ENCODE peak calls at places on chromosomes 12 and 14, in seven cellular contexts. I is suprapubic skin, D is ovary, V is H1, G is testis, T is IMR-90, Q is breast epithelium. E is an unnamed sample.

GRCh38 chr12:104620761-104621531 is 164.2 kb downstream of the CHST11 start:
- DNase-seq in G (peak), T (no peak), V (no peak), D (no peak), I (no peak), Q (no peak), E (no peak)

GRCh38 chr14:64591809-64592208 is 42.0 kb downstream of the PPP1R36 start:
- DNase-seq in G (no peak), T (peak), I (no peak), V (no peak), D (no peak), Q (no peak), E (no peak)

GRCh38 chr14:65223636-65224035 is 121.3 kb upstream of the MAX start:
- DNase-seq in Q (no peak), D (no peak), V (no peak), I (no peak), G (no peak), T (no peak), E (no peak)

GRCh38 chr12:122859303-122860051 is 24.2 kb downstream of the HIP1R start:
- DNase-seq in Q (no peak), T (no peak), G (no peak), V (no peak), I (peak), D (no peak), E (no peak)

GRCh38 chr12:92593734-92594402 is 108.9 kb upstream of the PLEKHG7 start:
- DNase-seq in T (peak), I (no peak), G (peak), V (no peak), D (no peak), Q (peak), E (peak)

GRCh38 chr12:132465269-132466190 is 24.4 kb upstream of the FBRSL1 start:
- DNase-seq in D (no peak), V (no peak), I (no peak), G (no peak), T (no peak), Q (no peak), E (peak)

GRCh38 chr12:56635539-56636117 is 5.5 kb upstream of the BAZ2A start:
- DNase-seq in T (no peak), I (no peak), D (no peak), G (no peak), Q (no peak), V (peak), E (no peak)

GRCh38 chr12:106753526-106753925 is 21.0 kb upstream of the RIC8B start:
- DNase-seq in V (no peak), I (no peak), D (no peak), Q (no peak), T (no peak), G (no peak), E (no peak)

GRCh38 chr12:12561305-12562015 is 1.2 kb downstream of the DUSP16 start:
- DNase-seq in T (peak), G (peak), D (peak), Q (peak), V (peak), I (peak), E (peak)
- TF ChIP-seq POLR2A in T (peak), G (no peak), D (no peak), Q (no peak), V (peak), I (no peak), E (peak)

GRCh38 chr12:52035926-52036325 is 15.3 kb upstream of the NR4A1 start:
- DNase-seq in Q (no peak), I (no peak), V (no peak), D (peak), T (no peak), G (no peak), E (no peak)

GRCh38 chr12:52033506-52034258 is 17.6 kb upstream of the NR4A1 start:
- DNase-seq in G (no peak), Q (no peak), T (no peak), V (no peak), D (peak), I (no peak), E (no peak)

GRCh38 chr12:52029686-52030085 is 21.6 kb upstream of the NR4A1 start:
- DNase-seq in T (peak), V (peak), Q (no peak), D (no peak), G (no peak), I (no peak), E (peak)

GRCh38 chr12:52032431-52032796 is 18.8 kb upstream of the NR4A1 start:
- DNase-seq in V (no peak), I (peak), Q (peak), G (peak), T (peak), D (peak), E (no peak)

GRCh38 chr12:52032797-52033505 is 18.3 kb upstream of the NR4A1 start:
- DNase-seq in G (peak), T (peak), V (peak), Q (peak), D (peak), I (peak), E (peak)
- TF ChIP-seq POLR2A in G (peak), T (peak), V (no peak), Q (peak), D (peak), I (no peak), E (no peak)

GRCh38 chr12:7190268-7191055 is 976 bp downstream of the PEX5 start:
- DNase-seq in I (peak), D (no peak), T (peak), V (peak), G (peak), Q (peak), E (no peak)

GRCh38 chr12:7188557-7189397 is 709 bp upstream of the PEX5 start:
- DNase-seq in I (peak), T (peak), G (peak), D (peak), Q (peak), V (peak), E (peak)

DNA sequence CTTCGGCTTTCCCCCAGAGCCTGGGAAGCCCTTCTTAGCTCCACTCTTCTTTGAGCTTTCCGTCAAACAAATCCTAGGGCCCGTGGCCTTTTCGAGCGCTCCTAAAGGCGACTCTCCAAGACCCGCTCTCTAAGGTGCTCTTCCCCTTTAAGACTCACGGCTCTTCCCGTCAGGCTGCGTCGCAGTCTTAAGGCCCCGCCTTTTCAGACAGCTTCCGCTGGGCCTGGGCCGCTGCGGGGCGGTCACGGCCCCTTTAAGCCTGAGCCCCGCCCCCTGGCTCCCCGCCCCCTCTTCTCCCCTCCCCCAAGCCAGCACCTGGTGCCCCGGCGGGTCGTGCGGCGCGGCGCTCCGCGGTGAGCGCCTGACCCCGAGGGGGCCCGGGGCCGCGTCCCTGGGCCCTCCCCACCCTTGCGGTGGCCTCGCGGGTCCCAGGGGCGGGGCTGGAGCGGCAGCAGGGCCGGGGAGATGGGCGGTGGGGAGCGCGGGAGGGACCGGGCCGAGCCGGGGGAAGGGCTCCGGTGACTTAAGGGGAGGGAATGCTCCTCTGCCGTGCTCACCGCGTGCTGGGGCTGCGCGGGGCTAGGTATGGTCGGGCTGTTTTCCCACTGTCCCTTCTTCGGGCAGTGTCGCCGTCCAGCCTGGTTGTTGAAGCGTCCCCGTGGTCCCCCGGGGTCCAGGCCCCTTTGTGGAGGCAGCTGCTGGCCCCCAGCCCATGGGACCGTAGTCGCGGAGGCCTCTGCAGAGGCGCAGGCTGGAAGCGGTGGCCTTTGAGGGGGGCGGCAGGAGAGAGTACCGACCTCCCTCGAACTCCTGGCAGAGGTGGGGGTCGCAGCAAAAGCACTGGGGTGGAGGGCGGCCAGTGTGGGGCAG is at the start of gene PEX5:
- DNase-seq in V (peak), D (peak), G (peak), T (peak), Q (peak), I (peak), E (peak)
- TF ChIP-seq POLR2A in V (no peak), D (peak), G (no peak), T (no peak), Q (peak), I (no peak), E (no peak)

GRCh38 chr12:11729439-11730150 is 80.1 kb downstream of the ETV6 start:
- DNase-seq in G (no peak), T (no peak), V (no peak), D (no peak), Q (no peak), I (no peak), E (no peak)

GRCh38 chr12:11729008-11729407 is 79.5 kb downstream of the ETV6 start:
- DNase-seq in T (no peak), G (no peak), V (no peak), D (no peak), Q (no peak), I (no peak), E (no peak)

GRCh38 chr12:11731042-11731357 is 81.5 kb downstream of the ETV6 start:
- DNase-seq in T (no peak), G (no peak), I (no peak), Q (no peak), V (no peak), D (no peak), E (no peak)

GRCh38 chr12:11731455-11731854 is 82.0 kb downstream of the ETV6 start:
- DNase-seq in Q (no peak), G (no peak), I (no peak), D (no peak), T (peak), V (no peak), E (no peak)

DNA sequence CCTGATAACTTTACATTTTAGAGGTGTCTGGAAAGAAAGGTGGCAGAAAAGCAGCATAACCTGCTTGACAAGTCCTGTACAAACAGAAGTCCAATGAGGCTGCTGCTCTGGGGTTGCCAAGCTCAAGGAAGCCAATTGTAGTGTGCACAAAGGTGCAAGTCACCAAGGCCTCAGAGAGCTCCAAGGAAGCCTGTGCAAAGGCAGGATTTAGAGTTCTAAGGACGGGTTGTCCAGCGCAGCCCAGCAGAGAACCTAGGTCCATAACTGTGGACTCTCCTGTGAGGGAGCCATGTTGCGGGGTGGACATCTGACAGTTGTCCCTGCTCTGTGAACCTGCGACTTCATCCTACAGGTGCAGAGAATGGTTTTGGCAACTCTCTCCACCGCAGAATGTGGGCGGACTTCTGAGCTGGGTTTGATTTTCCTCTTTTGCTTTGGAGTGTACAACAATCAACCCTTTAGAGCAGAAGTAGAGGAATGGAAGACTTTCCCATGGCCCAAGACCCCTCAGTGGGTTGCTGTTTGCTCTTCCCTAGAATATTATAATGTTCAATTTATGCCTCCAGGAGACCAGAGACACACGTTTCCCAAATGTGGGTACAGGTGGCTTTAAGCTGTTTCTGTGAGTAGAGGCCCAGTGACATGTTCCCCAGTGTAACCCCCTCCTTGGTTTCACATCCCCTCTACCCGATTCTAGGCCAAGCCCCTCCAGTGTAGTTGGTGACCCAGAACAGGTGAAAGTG is 81.0 kb downstream of the ETV6 start:
- DNase-seq in G (no peak), Q (peak), D (no peak), I (no peak), T (no peak), V (no peak), E (no peak)
- TF ChIP-seq POLR2A in G (no peak), Q (no peak), D (no peak), I (no peak), T (no peak), V (no peak), E (no peak)

DNA sequence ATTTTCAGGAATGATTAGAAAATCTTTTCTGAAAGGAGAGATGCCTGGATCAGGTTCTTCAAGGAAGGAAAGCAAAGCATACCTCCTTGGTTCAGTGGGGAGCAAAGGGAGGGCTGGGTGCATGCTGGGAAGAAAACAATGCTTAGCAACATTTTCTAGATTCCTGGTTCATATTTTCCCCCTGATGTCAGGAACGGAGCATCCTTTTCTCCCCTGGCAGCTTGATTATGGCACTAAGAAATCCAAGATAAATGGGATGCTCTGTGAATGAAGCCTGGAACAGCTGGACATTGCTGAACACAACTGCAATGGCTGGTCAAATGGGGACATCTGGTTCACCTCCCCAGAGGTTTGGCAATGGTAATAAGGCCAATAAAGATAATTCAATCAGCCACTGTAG is 50.9 kb downstream of the KCNA5 start:
- DNase-seq in Q (no peak), T (peak), I (no peak), V (no peak), D (no peak), G (no peak), E (no peak)
- TF ChIP-seq POLR2A in Q (no peak), T (no peak), I (no peak), V (no peak), D (no peak), G (no peak), E (no peak)

GRCh38 chr12:12719496-12719895 is 2.3 kb downstream of the CDKN1B start:
- DNase-seq in G (no peak), D (no peak), T (no peak), Q (no peak), I (no peak), V (no peak), E (no peak)
- TF ChIP-seq POLR2A in G (no peak), D (no peak), T (no peak), Q (no peak), I (no peak), V (no peak), E (no peak)

E was measured in H54.